ENCODE peak calls at places on chromosome 13, in five cellular contexts. One of them, this sample, is unnamed.

GRCh38 chr13:30840515-30840914 is 65.6 kb upstream of the MEDAG start:
- DNase-seq in neuronal stem cell: no peak
- DNase-seq in H9: no peak
- DNase-seq in H1: no peak
- DNase-seq in trophoblast cell: no peak
- DNase-seq in this sample: no peak

GRCh38 chr13:114026128-114026880 is 52.4 kb upstream of the C13orf46 start:
- DNase-seq in neuronal stem cell: no peak
- DNase-seq in H9: no peak
- DNase-seq in H1: no peak
- DNase-seq in trophoblast cell: no peak
- DNase-seq in this sample: no peak

GRCh38 chr13:112664501-112665203 is 25.2 kb upstream of the ATP11A start:
- DNase-seq in neuronal stem cell: no peak
- DNase-seq in H9: peak; percentile 18
- DNase-seq in H1: no peak
- DNase-seq in trophoblast cell: peak; percentile 91
- DNase-seq in this sample: peak; percentile 26

GRCh38 chr13:93388701-93389100 is 162.1 kb downstream of the GPC6 start:
- DNase-seq in neuronal stem cell: no peak
- DNase-seq in H9: no peak
- DNase-seq in H1: no peak
- DNase-seq in trophoblast cell: no peak
- DNase-seq in this sample: peak; percentile 57

GRCh38 chr13:62119739-62120700 is 704.4 kb upstream of the PCDH20 start:
- DNase-seq in neuronal stem cell: no peak
- DNase-seq in H9: no peak
- DNase-seq in H1: no peak
- DNase-seq in trophoblast cell: no peak
- DNase-seq in this sample: peak; percentile 28

GRCh38 chr13:33169273-33169980 is 116.1 kb downstream of the STARD13 start:
- DNase-seq in neuronal stem cell: no peak
- DNase-seq in H9: no peak
- DNase-seq in H1: no peak
- DNase-seq in trophoblast cell: no peak
- DNase-seq in this sample: peak; percentile 84

GRCh38 chr13:73936001-73936400 is 198.2 kb downstream of the KLF12 start:
- DNase-seq in neuronal stem cell: no peak
- DNase-seq in H9: no peak
- DNase-seq in H1: no peak
- DNase-seq in trophoblast cell: no peak
- DNase-seq in this sample: no peak

GRCh38 chr13:98440390-98441055 is 136.4 kb downstream of the STK24 start:
- DNase-seq in neuronal stem cell: no peak
- DNase-seq in H9: no peak
- DNase-seq in H1: no peak
- DNase-seq in trophoblast cell: no peak
- DNase-seq in this sample: no peak

GRCh38 chr13:25286969-25287961 is at the start of gene MTMR6:
- DNase-seq in neuronal stem cell: peak; percentile 85
- DNase-seq in H9: peak; percentile 88
- DNase-seq in H1: peak; percentile 63
- DNase-seq in trophoblast cell: peak; percentile 76
- DNase-seq in this sample: peak; percentile 91

GRCh38 chr13:66353664-66354063 is 876.5 kb downstream of the PCDH9 start:
- DNase-seq in neuronal stem cell: no peak
- DNase-seq in H9: no peak
- DNase-seq in H1: no peak
- DNase-seq in trophoblast cell: no peak
- DNase-seq in this sample: no peak

GRCh38 chr13:107865643-107866006 is 349.7 kb downstream of the LIG4 start:
- DNase-seq in neuronal stem cell: no peak
- DNase-seq in H9: no peak
- DNase-seq in H1: no peak
- DNase-seq in trophoblast cell: no peak
- DNase-seq in this sample: peak; percentile 53

GRCh38 chr13:113854238-113855011 is 9.5 kb downstream of the GAS6 start:
- DNase-seq in neuronal stem cell: no peak
- DNase-seq in H9: peak; percentile 29
- DNase-seq in H1: no peak
- DNase-seq in trophoblast cell: no peak
- DNase-seq in this sample: peak; percentile 82

GRCh38 chr13:102903659-102904407 is 58.0 kb downstream of the ERCC5 start:
- DNase-seq in neuronal stem cell: no peak
- DNase-seq in H9: no peak
- DNase-seq in H1: no peak
- DNase-seq in trophoblast cell: no peak
- DNase-seq in this sample: peak; percentile 28

GRCh38 chr13:99429670-99430069 is 71.6 kb upstream of the TM9SF2 start:
- DNase-seq in neuronal stem cell: no peak
- DNase-seq in H9: peak; percentile 11
- DNase-seq in H1: no peak
- DNase-seq in trophoblast cell: no peak
- DNase-seq in this sample: no peak

GRCh38 chr13:73077867-73078266 is 19.1 kb downstream of the KLF5 start:
- DNase-seq in neuronal stem cell: no peak
- DNase-seq in H9: no peak
- DNase-seq in H1: no peak
- DNase-seq in trophoblast cell: no peak
- DNase-seq in this sample: no peak

GRCh38 chr13:74047925-74048324 is 86.3 kb downstream of the KLF12 start:
- DNase-seq in neuronal stem cell: no peak
- DNase-seq in H9: no peak
- DNase-seq in H1: no peak
- DNase-seq in trophoblast cell: no peak
- DNase-seq in this sample: peak; percentile 18

GRCh38 chr13:31767175-31767900 is 28.0 kb downstream of the RXFP2 start:
- DNase-seq in neuronal stem cell: no peak
- DNase-seq in H9: no peak
- DNase-seq in H1: no peak
- DNase-seq in trophoblast cell: peak; percentile 41
- DNase-seq in this sample: peak; percentile 50

GRCh38 chr13:23627419-23627818 is 57.2 kb downstream of the TNFRSF19 start:
- DNase-seq in neuronal stem cell: no peak
- DNase-seq in H9: no peak
- DNase-seq in H1: no peak
- DNase-seq in trophoblast cell: no peak
- DNase-seq in this sample: no peak
- H2BK12ac ChIP-seq in neuronal stem cell: no peak overlapping the region
- H2BK12ac ChIP-seq in H9: no peak overlapping the region
- H2BK12ac ChIP-seq in H1: no peak overlapping the region
- H2BK12ac ChIP-seq in trophoblast cell: no peak overlapping the region
- H2BK12ac ChIP-seq in this sample: no peak overlapping the region

GRCh38 chr13:110368408-110368807 is 61.3 kb downstream of the COL4A2 start:
- DNase-seq in neuronal stem cell: no peak
- DNase-seq in H9: no peak
- DNase-seq in H1: no peak
- DNase-seq in trophoblast cell: no peak
- DNase-seq in this sample: peak; percentile 49
- H2AFZ ChIP-seq in neuronal stem cell: no peak overlapping the region
- H2AFZ ChIP-seq in H9: no peak overlapping the region
- H2AFZ ChIP-seq in H1: no peak overlapping the region
- H2AFZ ChIP-seq in trophoblast cell: no peak overlapping the region
- H2AFZ ChIP-seq in this sample: no peak overlapping the region

GRCh38 chr13:76852991-76853390 is 33.2 kb downstream of the KCTD12 start:
- DNase-seq in neuronal stem cell: no peak
- DNase-seq in H9: no peak
- DNase-seq in H1: no peak
- DNase-seq in trophoblast cell: peak; percentile 34
- DNase-seq in this sample: peak; percentile 40

GRCh38 chr13:76854894-76855293 is 31.3 kb downstream of the KCTD12 start:
- DNase-seq in neuronal stem cell: no peak
- DNase-seq in H9: no peak
- DNase-seq in H1: no peak
- DNase-seq in trophoblast cell: peak; percentile 64
- DNase-seq in this sample: peak; percentile 12

GRCh38 chr13:76854209-76854608 is 32.0 kb downstream of the KCTD12 start:
- DNase-seq in neuronal stem cell: no peak
- DNase-seq in H9: no peak
- DNase-seq in H1: no peak
- DNase-seq in trophoblast cell: no peak
- DNase-seq in this sample: no peak

GRCh38 chr13:76856141-76856571 is 30.0 kb downstream of the KCTD12 start:
- DNase-seq in neuronal stem cell: no peak
- DNase-seq in H9: no peak
- DNase-seq in H1: no peak
- DNase-seq in trophoblast cell: peak; percentile 68
- DNase-seq in this sample: peak; percentile 66

GRCh38 chr13:76853481-76853880 is 32.7 kb downstream of the KCTD12 start:
- DNase-seq in neuronal stem cell: no peak
- DNase-seq in H9: no peak
- DNase-seq in H1: no peak
- DNase-seq in trophoblast cell: no peak
- DNase-seq in this sample: no peak
- H2BK12ac ChIP-seq in neuronal stem cell: no peak overlapping the region
- H2BK12ac ChIP-seq in H9: no peak overlapping the region
- H2BK12ac ChIP-seq in H1: no peak overlapping the region
- H2BK12ac ChIP-seq in trophoblast cell: peak overlapping the region; percentile 82
- H2BK12ac ChIP-seq in this sample: no peak overlapping the region

DNA sequence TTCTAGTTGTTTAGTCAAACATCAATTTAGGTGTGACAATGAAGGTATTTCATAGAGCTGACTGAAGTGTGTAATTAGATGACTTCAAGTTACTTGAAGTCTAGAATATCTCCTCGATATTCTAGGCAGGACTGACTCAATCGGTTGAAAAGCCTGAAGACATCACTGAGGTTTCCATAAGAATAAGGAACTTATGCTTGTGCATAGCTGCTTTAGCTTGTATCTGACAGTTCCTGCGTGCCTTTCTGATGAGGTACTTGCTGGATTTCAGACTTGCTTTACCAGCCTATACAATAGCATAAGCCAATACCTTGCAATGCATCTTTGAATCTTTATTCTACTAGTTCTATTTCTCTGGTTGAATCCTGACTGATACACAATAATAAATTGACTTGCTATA is 1534.7 kb downstream of the SLITRK5 start:
- DNase-seq in neuronal stem cell: no peak
- DNase-seq in H9: no peak
- DNase-seq in H1: no peak
- DNase-seq in trophoblast cell: no peak
- DNase-seq in this sample: no peak
- H2AFZ ChIP-seq in neuronal stem cell: peak overlapping the region; percentile 50
- H2AFZ ChIP-seq in H9: no peak overlapping the region
- H2AFZ ChIP-seq in H1: no peak overlapping the region
- H2AFZ ChIP-seq in trophoblast cell: no peak overlapping the region
- H2AFZ ChIP-seq in this sample: no peak overlapping the region

GRCh38 chr13:97133554-97133953 is 88.6 kb upstream of the MBNL2 start:
- DNase-seq in neuronal stem cell: no peak
- DNase-seq in H9: no peak
- DNase-seq in H1: no peak
- DNase-seq in trophoblast cell: no peak
- DNase-seq in this sample: no peak
- H2BK12ac ChIP-seq in neuronal stem cell: no peak overlapping the region
- H2BK12ac ChIP-seq in H9: no peak overlapping the region
- H2BK12ac ChIP-seq in H1: no peak overlapping the region
- H2BK12ac ChIP-seq in trophoblast cell: no peak overlapping the region
- H2BK12ac ChIP-seq in this sample: no peak overlapping the region

DNA sequence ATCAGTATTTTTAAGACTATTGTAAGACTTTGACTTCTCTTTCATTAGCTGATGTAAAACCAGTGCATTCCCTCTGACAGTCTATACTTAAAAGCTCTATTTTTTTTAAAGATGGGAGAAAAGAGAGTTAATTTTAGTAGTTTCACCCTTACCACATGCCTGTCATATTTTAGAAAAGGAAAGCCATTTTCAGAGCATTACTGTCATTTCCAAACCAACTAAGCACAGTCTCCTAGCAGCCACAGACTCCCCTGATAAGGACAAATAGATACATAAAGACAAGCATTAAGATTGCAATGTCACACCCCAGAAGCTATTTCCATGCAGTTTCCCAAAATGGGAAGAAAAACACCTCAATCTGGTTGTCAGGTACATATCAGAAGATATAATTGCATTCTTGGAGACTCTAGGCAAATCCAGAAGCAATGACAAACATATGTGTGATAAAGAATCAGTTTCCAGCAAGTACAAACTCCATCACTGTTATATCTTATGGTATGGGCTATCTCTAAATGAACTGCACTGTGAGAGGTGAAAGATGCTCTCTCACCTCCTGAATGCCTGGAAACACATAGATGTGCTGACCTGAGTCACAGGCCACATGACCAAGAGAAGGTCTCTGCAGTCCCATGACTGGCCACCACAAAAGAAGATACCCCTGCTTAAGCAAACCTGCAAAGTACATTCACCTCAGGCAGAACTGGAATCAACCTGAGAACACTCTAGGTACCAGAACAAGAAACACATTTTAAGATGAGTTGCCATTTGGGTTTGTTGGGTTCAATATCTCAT is 303.3 kb downstream of the POU4F1 start:
- DNase-seq in neuronal stem cell: no peak
- DNase-seq in H9: no peak
- DNase-seq in H1: no peak
- DNase-seq in trophoblast cell: no peak
- DNase-seq in this sample: no peak
- H2AFZ ChIP-seq in neuronal stem cell: no peak overlapping the region
- H2AFZ ChIP-seq in H9: no peak overlapping the region
- H2AFZ ChIP-seq in H1: peak overlapping the region; percentile 3
- H2AFZ ChIP-seq in trophoblast cell: no peak overlapping the region
- H2AFZ ChIP-seq in this sample: no peak overlapping the region

GRCh38 chr13:78100481-78100880 is 181.8 kb upstream of the EDNRB start:
- DNase-seq in neuronal stem cell: no peak
- DNase-seq in H9: no peak
- DNase-seq in H1: no peak
- DNase-seq in trophoblast cell: no peak
- DNase-seq in this sample: no peak
- H2BK12ac ChIP-seq in neuronal stem cell: no peak overlapping the region
- H2BK12ac ChIP-seq in H9: no peak overlapping the region
- H2BK12ac ChIP-seq in H1: no peak overlapping the region
- H2BK12ac ChIP-seq in trophoblast cell: no peak overlapping the region
- H2BK12ac ChIP-seq in this sample: no peak overlapping the region

GRCh38 chr13:44132710-44133109 is 240.9 kb upstream of the SERP2 start:
- DNase-seq in neuronal stem cell: no peak
- DNase-seq in H9: no peak
- DNase-seq in H1: no peak
- DNase-seq in trophoblast cell: peak; percentile 38
- DNase-seq in this sample: peak; percentile 55
- H2AFZ ChIP-seq in neuronal stem cell: no peak overlapping the region
- H2AFZ ChIP-seq in H9: no peak overlapping the region
- H2AFZ ChIP-seq in H1: no peak overlapping the region
- H2AFZ ChIP-seq in trophoblast cell: no peak overlapping the region
- H2AFZ ChIP-seq in this sample: peak overlapping the region; percentile 78